ENCODE peak calls at places on chromosomes 12 and 14, in seven cellular contexts. A, O, R, J, Y, G and T are unnamed samples.

GRCh38 chr12:27982380-27982779 is 9.8 kb upstream of the PTHLH start:
- DNase-seq in R (no peak), G (no peak), O (no peak), A (no peak), J (no peak), Y (no peak), T (no peak)

GRCh38 chr14:77103475-77103874 is 5.4 kb downstream of the CIPC start:
- DNase-seq in Y (no peak), G (no peak), O (no peak), J (no peak), A (no peak), R (no peak), T (no peak)

GRCh38 chr12:24931666-24932405 is 17.1 kb downstream of the BCAT1 start:
- DNase-seq in J (no peak), R (no peak), G (no peak), Y (no peak), A (peak), O (no peak), T (no peak)

GRCh38 chr14:69928111-69928523 is 48.9 kb downstream of the SMOC1 start:
- DNase-seq in O (no peak), G (no peak), J (no peak), R (no peak), A (no peak), Y (no peak), T (no peak)

GRCh38 chr12:65631621-65632111 is 192.6 kb upstream of the HMGA2 start:
- DNase-seq in J (no peak), A (peak), G (no peak), O (no peak), Y (no peak), R (no peak), T (no peak)

GRCh38 chr12:23750923-23751322 is 198.5 kb downstream of the SOX5 start:
- DNase-seq in J (no peak), O (no peak), Y (no peak), A (no peak), R (no peak), G (no peak), T (no peak)

GRCh38 chr12:84911331-84912190 is 1.0 kb downstream of the SLC6A15 start:
- DNase-seq in Y (peak), O (peak), A (peak), J (no peak), R (no peak), G (peak), T (no peak)

GRCh38 chr12:122934722-122935121 is 31.5 kb downstream of the ABCB9 start:
- DNase-seq in G (no peak), J (no peak), A (no peak), Y (no peak), R (no peak), O (no peak), T (no peak)

GRCh38 chr12:100926669-100927248 is 132.2 kb downstream of the ANO4 start:
- DNase-seq in G (no peak), J (no peak), A (peak), R (no peak), Y (no peak), O (no peak), T (no peak)

GRCh38 chr12:55043542-55043941 is 23.8 kb downstream of the NEUROD4 start:
- DNase-seq in A (no peak), J (no peak), G (no peak), R (no peak), Y (no peak), O (peak), T (peak)

GRCh38 chr12:6620137-6620884 is 13.1 kb upstream of the CHD4 start:
- DNase-seq in O (peak), Y (no peak), R (peak), J (peak), G (peak), A (no peak), T (peak)

GRCh38 chr12:19236656-19237055 is 107.1 kb downstream of the PLEKHA5 start:
- DNase-seq in G (no peak), O (no peak), A (peak), J (no peak), R (no peak), Y (no peak), T (no peak)

GRCh38 chr14:61468063-61468825 is 146.9 kb downstream of the PRKCH start:
- DNase-seq in J (no peak), A (no peak), Y (no peak), O (no peak), G (no peak), R (no peak), T (no peak)

GRCh38 chr14:49861581-49861922 is 9.0 kb upstream of the NEMF start:
- DNase-seq in J (peak), G (peak), O (no peak), Y (no peak), R (peak), A (peak), T (peak)

GRCh38 chr12:132260721-132261120 is 68.7 kb downstream of the GALNT9 start:
- DNase-seq in G (peak), Y (no peak), A (no peak), J (no peak), R (no peak), O (peak), T (no peak)

GRCh38 chr14:49992901-49993335 is 100.0 kb downstream of the ARF6 start:
- DNase-seq in R (no peak), G (no peak), J (no peak), Y (no peak), A (peak), O (no peak), T (no peak)

GRCh38 chr12:21800011-21800410 is 25.5 kb upstream of the KCNJ8 start:
- DNase-seq in J (no peak), R (no peak), O (no peak), Y (no peak), G (no peak), A (no peak), T (no peak)

GRCh38 chr14:99755629-99756603 is 37.3 kb upstream of the EML1 start:
- DNase-seq in G (peak), R (no peak), J (no peak), Y (no peak), A (peak), O (peak), T (peak)

GRCh38 chr12:106020736-106021135 is 118.0 kb downstream of the NUAK1 start:
- DNase-seq in A (no peak), J (no peak), Y (no peak), O (no peak), R (no peak), G (no peak), T (no peak)

GRCh38 chr12:27193854-27194544 is 50.1 kb upstream of the STK38L start:
- DNase-seq in J (no peak), R (no peak), O (no peak), G (peak), Y (no peak), A (peak), T (no peak)

GRCh38 chr12:128026696-128027574 is 240.0 kb upstream of the TMEM132C start:
- DNase-seq in J (no peak), G (no peak), R (no peak), A (no peak), Y (no peak), O (no peak), T (no peak)

GRCh38 chr14:101248840-101249675 is 312.2 kb upstream of the DIO3 start:
- DNase-seq in Y (no peak), J (no peak), A (no peak), R (no peak), G (peak), O (no peak), T (peak)

GRCh38 chr14:101184562-101184961 is 281.0 kb upstream of the RTL1 start:
- DNase-seq in J (no peak), O (no peak), Y (no peak), A (no peak), R (no peak), G (no peak), T (no peak)

GRCh38 chr12:48160807-48161206 is 3.5 kb upstream of the ASB8 start:
- DNase-seq in J (no peak), Y (no peak), G (no peak), A (no peak), O (no peak), R (no peak), T (no peak)

GRCh38 chr14:61466249-61466904 is 145.0 kb downstream of the PRKCH start:
- DNase-seq in J (no peak), A (peak), O (peak), G (peak), Y (no peak), R (no peak), T (no peak)

GRCh38 chr12:111312016-111312415 is 56.9 kb downstream of the PHETA1 start:
- DNase-seq in G (no peak), O (no peak), J (no peak), A (no peak), Y (no peak), R (no peak), T (no peak)

GRCh38 chr12:83318386-83318971 is 631.8 kb downstream of the TMTC2 start:
- DNase-seq in Y (no peak), O (no peak), G (no peak), J (no peak), R (no peak), A (peak), T (no peak)

GRCh38 chr14:49933128-49933527 is 40.2 kb downstream of the ARF6 start:
- DNase-seq in A (no peak), O (no peak), Y (no peak), G (no peak), R (no peak), J (no peak), T (no peak)

GRCh38 chr12:72578327-72578726 is 306.2 kb downstream of the TRHDE start:
- DNase-seq in G (no peak), O (no peak), Y (no peak), A (no peak), J (no peak), R (no peak), T (no peak)

GRCh38 chr14:28142400-28143015 is 624.1 kb upstream of the FOXG1 start:
- DNase-seq in G (no peak), O (no peak), A (no peak), Y (no peak), R (no peak), J (no peak), T (no peak)

GRCh38 chr14:100015251-100015655 is 50.0 kb upstream of the EVL start:
- DNase-seq in O (no peak), G (no peak), R (no peak), J (no peak), A (no peak), Y (no peak), T (no peak)

GRCh38 chr12:57239587-57240068 is 10.1 kb downstream of the SHMT2 start:
- DNase-seq in Y (no peak), O (no peak), A (no peak), R (no peak), J (no peak), G (no peak), T (no peak)

GRCh38 chr14:77014004-77014604 is 14.4 kb downstream of the IRF2BPL start:
- DNase-seq in O (peak), Y (no peak), G (peak), R (no peak), A (peak), J (no peak), T (no peak)

GRCh38 chr12:76643438-76643837 is 83.9 kb upstream of the OSBPL8 start:
- DNase-seq in G (no peak), Y (no peak), J (no peak), A (peak), O (no peak), R (no peak), T (no peak)

GRCh38 chr14:31926652-31927347 is 150.3 kb upstream of the ARHGAP5 start:
- DNase-seq in Y (no peak), J (no peak), G (peak), R (no peak), A (no peak), O (no peak), T (no peak)

GRCh38 chr14:54597795-54598443 is 31.0 kb downstream of the SAMD4A start:
- DNase-seq in O (no peak), A (no peak), G (no peak), J (no peak), R (no peak), Y (no peak), T (no peak)

GRCh38 chr14:56195727-56196126 is 77.5 kb downstream of the PELI2 start:
- DNase-seq in O (no peak), R (no peak), J (no peak), A (peak), Y (peak), G (peak), T (no peak)

GRCh38 chr12:57983150-57983857 is 41.9 kb downstream of the ATP23 start:
- DNase-seq in G (no peak), R (no peak), Y (peak), A (peak), O (no peak), J (peak), T (no peak)

GRCh38 chr12:124523071-124523470 is 44.3 kb downstream of the NCOR2 start:
- DNase-seq in Y (peak), R (no peak), J (no peak), O (no peak), G (peak), A (no peak), T (no peak)

GRCh38 chr12:22234561-22234960 is 99.9 kb downstream of the ST8SIA1 start:
- DNase-seq in J (no peak), A (peak), R (no peak), G (no peak), Y (no peak), O (no peak), T (no peak)